ENCODE peak calls at places on chromosomes 12 and 14, in nine cellular contexts. E is T-helper 2 cell; U is NCI-H2171 treated with DMSO at 0.1 percent for 48 hours; C is transverse colon; M is heart left ventricle; H is GM04504; G is RWPE1; K is NCI-H1092 treated with DMSO at 0.1 percent for 48 hours; D is CD8-positive, alpha-beta memory T cell. N is an unnamed sample.

GRCh38 chr12:52213541-52214420 is 19.3 kb upstream of the KRT7 start:
- DNase-seq in E (no peak), U (no peak), C (peak; percentile 80), M (peak; percentile 80), H (peak; percentile 58), G (peak; percentile 69), K (peak; percentile 65), D (peak; percentile 50), N (peak; percentile 12)

GRCh38 chr12:66241061-66242043 is 52.3 kb downstream of the IRAK3 start:
- DNase-seq in E (no peak), U (no peak), C (no peak), M (no peak), H (peak; percentile 78), G (peak; percentile 39), K (no peak), D (no peak), N (no peak)

GRCh38 chr12:41972196-41972994 is 172.3 kb downstream of the GXYLT1 start:
- DNase-seq in E (no peak), U (no peak), C (no peak), M (no peak), H (no peak), G (no peak), K (no peak), D (no peak), N (no peak)

GRCh38 chr14:100193417-100194357 is 34.2 kb upstream of the DEGS2 start:
- DNase-seq in E (no peak), U (no peak), C (no peak), M (peak; percentile 25), H (no peak), G (no peak), K (peak; percentile 52), D (no peak), N (no peak)

GRCh38 chr14:37599527-37600368 is 4.3 kb downstream of the TTC6 start:
- DNase-seq in E (no peak), U (peak; percentile 82), C (no peak), M (no peak), H (no peak), G (no peak), K (peak; percentile 71), D (no peak), N (no peak)

GRCh38 chr14:47660158-47660557 is 15.2 kb downstream of the MDGA2 start:
- DNase-seq in E (no peak), U (no peak), C (no peak), M (no peak), H (no peak), G (no peak), K (no peak), D (no peak), N (no peak)

GRCh38 chr12:77366616-77367015 is 301.2 kb upstream of the E2F7 start:
- DNase-seq in E (no peak), U (no peak), C (no peak), M (no peak), H (no peak), G (no peak), K (no peak), D (no peak), N (no peak)

GRCh38 chr14:24514209-24514608 is 6.1 kb upstream of the CMA1 start:
- DNase-seq in E (no peak), U (no peak), C (no peak), M (no peak), H (no peak), G (no peak), K (no peak), D (no peak), N (no peak)

GRCh38 chr14:54219281-54220121 is 177.3 kb upstream of the CDKN3 start:
- DNase-seq in E (no peak), U (no peak), C (no peak), M (no peak), H (no peak), G (no peak), K (no peak), D (no peak), N (no peak)

GRCh38 chr14:48598458-48598857 is 923.1 kb upstream of the MDGA2 start:
- DNase-seq in E (no peak), U (no peak), C (no peak), M (no peak), H (no peak), G (no peak), K (no peak), D (no peak), N (no peak)

GRCh38 chr14:101494826-101495225 is 66.5 kb upstream of the DIO3 start:
- DNase-seq in E (no peak), U (no peak), C (peak; percentile 1), M (no peak), H (no peak), G (no peak), K (no peak), D (no peak), N (no peak)

GRCh38 chr14:63045234-63045611 is at the start of gene KCNH5:
- DNase-seq in E (no peak), U (peak; percentile 84), C (no peak), M (peak; percentile 25), H (no peak), G (peak; percentile 46), K (peak; percentile 86), D (no peak), N (no peak)

GRCh38 chr14:99427632-99428315 is 52.9 kb downstream of the SETD3 start:
- DNase-seq in E (no peak), U (no peak), C (no peak), M (no peak), H (peak; percentile 82), G (no peak), K (no peak), D (no peak), N (no peak)